ENCODE peak calls at places on chromosome 17, in eight cellular contexts. R, N, A, E, O, W, K and M are unnamed samples.

GRCh38 chr17:79341816-79342215 is 267.2 kb downstream of the ENGASE start:
- DNase-seq in R (no peak), N (no peak), A (no peak), E (no peak), O (no peak), W (no peak), K (no peak), M (no peak)

GRCh38 chr17:65054602-65055001 is 1.9 kb downstream of the GNA13 start:
- DNase-seq in R (no peak), N (no peak), A (no peak), E (no peak), O (peak), W (no peak), K (no peak), M (no peak)

GRCh38 chr17:39671651-39672521 is 3.6 kb downstream of the PNMT start:
- DNase-seq in R (peak), N (peak), A (no peak), E (no peak), O (peak), W (no peak), K (peak), M (peak)

GRCh38 chr17:61786088-61786487 is 77.2 kb downstream of the BRIP1 start:
- DNase-seq in R (no peak), N (no peak), A (no peak), E (no peak), O (no peak), W (no peak), K (no peak), M (no peak)

GRCh38 chr17:71948703-71949422 is 172.0 kb upstream of the SOX9 start:
- DNase-seq in R (no peak), N (no peak), A (no peak), E (no peak), O (peak), W (no peak), K (no peak), M (no peak)

GRCh38 chr17:19248149-19248922 is 11.2 kb downstream of the EPN2 start:
- DNase-seq in R (no peak), N (no peak), A (no peak), E (no peak), O (peak), W (no peak), K (no peak), M (peak)

GRCh38 chr17:35486920-35487727 is 38.6 kb upstream of the SLFN13 start:
- DNase-seq in R (no peak), N (peak), A (peak), E (peak), O (peak), W (no peak), K (no peak), M (no peak)

GRCh38 chr17:73401911-73402310 is 90.1 kb upstream of the CDC42EP4 start:
- DNase-seq in R (peak), N (no peak), A (no peak), E (peak), O (no peak), W (no peak), K (peak), M (peak)

GRCh38 chr17:2949469-2950044 is 113.8 kb downstream of the OR1D5 start:
- DNase-seq in R (peak), N (peak), A (no peak), E (peak), O (peak), W (no peak), K (no peak), M (no peak)

GRCh38 chr17:68398731-68399637 is 58.3 kb downstream of the WIPI1 start:
- DNase-seq in R (peak), N (peak), A (peak), E (peak), O (peak), W (no peak), K (peak), M (peak)

GRCh38 chr17:77591231-77591785 is 367.2 kb upstream of the TNRC6C start:
- DNase-seq in R (peak), N (no peak), A (no peak), E (no peak), O (peak), W (no peak), K (no peak), M (no peak)

GRCh38 chr17:75009139-75009724 is 3.2 kb upstream of the MRPL58 start:
- DNase-seq in R (no peak), N (no peak), A (no peak), E (no peak), O (no peak), W (no peak), K (no peak), M (no peak)

GRCh38 chr17:12348476-12348875 is 317.2 kb upstream of the MYOCD start:
- DNase-seq in R (no peak), N (no peak), A (no peak), E (no peak), O (no peak), W (no peak), K (no peak), M (no peak)

GRCh38 chr17:12342161-12342560 is 321.5 kb downstream of the MAP2K4 start:
- DNase-seq in R (no peak), N (no peak), A (no peak), E (no peak), O (no peak), W (no peak), K (no peak), M (no peak)

DNA sequence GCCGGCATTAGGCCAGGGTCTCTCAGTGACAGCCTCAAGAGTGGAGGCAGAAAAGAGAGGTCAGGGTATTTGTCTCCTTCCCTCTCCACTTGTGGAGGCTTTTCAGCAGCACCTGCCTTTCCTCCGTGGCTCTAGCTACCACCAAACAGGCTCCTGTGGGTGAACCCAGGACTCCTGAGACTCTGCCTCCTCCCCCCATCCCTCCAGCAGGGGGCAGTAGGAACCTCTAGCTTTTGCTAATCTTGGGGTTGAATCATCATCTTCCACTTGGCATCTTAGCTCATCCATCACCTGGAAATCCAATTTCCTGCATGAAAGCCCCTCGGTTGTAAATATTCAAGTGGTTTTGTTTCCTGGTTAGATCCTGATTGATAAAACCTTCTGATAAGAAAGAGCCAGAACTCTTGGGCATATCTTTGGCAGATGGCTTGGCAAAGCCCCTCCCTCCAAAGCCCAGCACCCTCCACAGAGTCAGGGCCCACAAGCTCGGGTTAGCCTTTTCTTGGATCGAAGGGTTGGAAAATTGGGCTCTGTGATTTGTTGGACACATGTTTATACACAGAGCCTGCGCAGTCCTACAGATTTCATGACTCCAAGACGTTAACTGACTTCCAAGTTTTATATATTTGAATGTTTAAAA is 322.1 kb downstream of the MAP2K4 start:
- DNase-seq in R (peak), N (peak), A (no peak), E (no peak), O (peak), W (peak), K (no peak), M (peak)
- TF ChIP-seq CTCF in R (peak), N (peak), A (no peak), E (no peak), O (peak), W (peak), K (no peak), M (peak)

DNA sequence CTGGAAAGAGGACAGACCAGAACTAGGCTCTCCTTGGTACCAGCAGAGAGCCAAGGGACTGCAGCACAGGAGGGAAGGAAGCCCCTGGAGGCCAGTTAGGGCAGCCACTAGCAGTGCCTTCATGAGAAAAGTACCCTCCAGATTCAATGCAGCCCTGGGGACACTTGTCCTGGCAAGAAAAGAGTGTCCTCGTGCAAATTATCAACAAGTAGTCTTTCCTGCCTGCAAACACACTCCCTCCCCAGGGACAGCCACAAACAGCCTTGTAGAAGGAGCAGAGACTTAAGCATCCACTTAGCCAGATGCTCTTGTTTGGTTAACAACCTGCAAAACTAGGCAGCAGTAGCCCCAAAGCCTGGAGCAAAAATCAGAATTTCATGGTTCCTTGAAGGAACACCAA is 24.3 kb downstream of the CENPV start:
- DNase-seq in R (peak), N (no peak), A (no peak), E (no peak), O (peak), W (no peak), K (no peak), M (peak)
- TF ChIP-seq CTCF in R (peak), N (no peak), A (no peak), E (no peak), O (peak), W (no peak), K (no peak), M (no peak)

DNA sequence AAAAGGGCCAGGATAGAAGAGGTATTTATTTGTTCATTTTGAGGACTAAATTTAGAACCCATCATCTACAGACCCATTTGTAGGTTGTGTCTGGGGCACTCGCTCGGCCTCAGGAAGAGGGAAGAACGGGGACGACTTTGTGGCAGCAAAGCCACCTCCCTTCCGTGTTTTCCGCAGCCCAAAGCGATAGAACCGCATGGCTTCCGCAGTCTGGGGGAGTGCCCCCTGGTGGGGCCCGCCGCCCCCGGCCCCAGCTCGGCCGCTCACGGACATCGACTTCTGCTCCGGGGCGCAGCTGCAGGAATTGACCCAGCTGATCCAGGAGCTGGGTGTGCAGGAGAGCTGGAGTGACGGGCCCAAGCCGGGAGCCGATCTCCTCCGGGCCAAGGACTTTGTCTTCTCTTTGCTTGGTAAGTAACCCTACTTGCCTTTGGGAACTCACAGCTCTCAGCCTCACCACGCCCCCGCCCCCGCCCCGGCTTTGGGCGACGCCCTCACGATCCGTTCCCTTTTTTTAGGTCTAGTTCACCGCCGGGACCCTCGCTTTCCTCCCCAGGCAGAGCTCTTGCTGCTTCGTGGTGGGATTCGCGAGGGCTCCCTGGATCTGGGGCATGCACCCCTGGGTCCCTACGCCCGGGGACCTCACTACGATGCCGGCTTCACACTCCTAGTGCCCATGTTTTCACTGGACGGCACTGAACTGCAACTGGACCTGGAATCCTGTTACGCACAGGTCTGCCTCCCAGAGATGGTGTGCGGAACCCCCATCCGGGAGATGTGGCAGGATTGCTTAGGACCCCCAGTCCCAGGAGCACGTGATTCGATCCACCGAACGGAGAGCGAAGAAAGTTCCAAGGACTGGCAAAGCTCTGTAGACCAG is 681 bp downstream of the TMEM102 start:
- DNase-seq in R (peak), N (peak), A (peak), E (peak), O (peak), W (no peak), K (no peak), M (peak)
- TF ChIP-seq CTCF in R (peak), N (no peak), A (peak), E (no peak), O (peak), W (peak), K (no peak), M (no peak)

GRCh38 chr17:42520540-42520951 is 15.5 kb upstream of the NAGLU start:
- DNase-seq in R (peak), N (no peak), A (no peak), E (no peak), O (no peak), W (no peak), K (no peak), M (no peak)
- TF ChIP-seq CTCF in R (peak), N (no peak), A (no peak), E (no peak), O (peak), W (peak), K (no peak), M (no peak)

GRCh38 chr17:8253801-8254200 is 4.7 kb downstream of the PFAS start:
- DNase-seq in R (peak), N (no peak), A (no peak), E (no peak), O (peak), W (no peak), K (peak), M (peak)
- TF ChIP-seq CTCF in R (peak), N (no peak), A (no peak), E (no peak), O (peak), W (no peak), K (peak), M (no peak)

DNA sequence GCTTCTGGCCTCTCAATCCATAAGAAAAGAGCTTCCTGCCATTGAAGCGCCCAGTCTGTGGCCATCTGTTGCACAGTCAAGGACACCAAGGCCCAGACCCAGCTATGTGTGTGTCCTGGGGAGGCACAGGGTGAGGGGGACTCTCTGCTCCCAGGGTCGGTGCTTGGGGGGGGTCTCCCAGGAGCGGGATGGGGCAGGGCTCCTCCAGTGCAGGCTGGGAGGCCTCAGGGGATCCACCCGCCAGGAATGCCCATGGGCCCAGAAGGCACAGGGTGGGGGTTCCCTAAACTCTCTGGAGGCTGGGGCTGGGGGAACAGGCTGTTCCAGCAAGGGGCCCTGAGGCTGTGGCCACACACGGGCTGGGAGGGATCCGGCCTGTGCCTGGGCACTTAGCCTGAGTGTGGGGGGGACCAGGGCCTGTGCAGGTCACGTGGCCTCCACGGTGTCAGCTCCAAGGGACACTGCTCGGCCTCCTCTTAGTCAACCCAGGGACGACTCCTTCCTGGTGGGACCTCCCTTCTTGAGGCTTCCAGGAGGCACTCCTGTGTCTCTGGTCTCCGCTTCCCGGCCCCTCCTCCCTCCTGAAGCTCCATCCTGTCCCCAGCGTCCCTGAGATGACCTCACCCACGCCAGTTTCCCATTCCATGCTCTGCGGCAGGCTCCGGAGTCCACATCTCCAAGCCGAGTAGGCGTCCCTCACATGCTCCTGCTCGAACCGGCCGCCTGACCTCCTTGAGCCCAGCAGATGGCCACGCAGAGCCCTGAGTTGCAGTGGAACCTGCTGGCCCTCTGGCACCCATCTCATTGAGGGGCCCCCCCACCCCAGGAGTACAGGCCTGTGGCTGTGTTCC is 23.1 kb upstream of the BAHCC1 start:
- DNase-seq in R (peak), N (no peak), A (no peak), E (peak), O (no peak), W (no peak), K (peak), M (peak)
- TF ChIP-seq CTCF in R (peak), N (no peak), A (no peak), E (peak), O (peak), W (peak), K (no peak), M (no peak)

GRCh38 chr17:4710693-4711634 is 532 bp downstream of the ARRB2 start:
- DNase-seq in R (no peak), N (peak), A (peak), E (no peak), O (no peak), W (no peak), K (no peak), M (peak)

GRCh38 chr17:4712526-4712925 is 2.1 kb downstream of the ARRB2 start:
- DNase-seq in R (no peak), N (no peak), A (no peak), E (no peak), O (no peak), W (no peak), K (no peak), M (no peak)

GRCh38 chr17:4711671-4712111 is 1.3 kb downstream of the ARRB2 start:
- DNase-seq in R (no peak), N (no peak), A (no peak), E (no peak), O (no peak), W (no peak), K (peak), M (no peak)

GRCh38 chr17:4708436-4708835 is 2.0 kb upstream of the ARRB2 start:
- DNase-seq in R (peak), N (no peak), A (no peak), E (no peak), O (no peak), W (no peak), K (peak), M (peak)

DNA sequence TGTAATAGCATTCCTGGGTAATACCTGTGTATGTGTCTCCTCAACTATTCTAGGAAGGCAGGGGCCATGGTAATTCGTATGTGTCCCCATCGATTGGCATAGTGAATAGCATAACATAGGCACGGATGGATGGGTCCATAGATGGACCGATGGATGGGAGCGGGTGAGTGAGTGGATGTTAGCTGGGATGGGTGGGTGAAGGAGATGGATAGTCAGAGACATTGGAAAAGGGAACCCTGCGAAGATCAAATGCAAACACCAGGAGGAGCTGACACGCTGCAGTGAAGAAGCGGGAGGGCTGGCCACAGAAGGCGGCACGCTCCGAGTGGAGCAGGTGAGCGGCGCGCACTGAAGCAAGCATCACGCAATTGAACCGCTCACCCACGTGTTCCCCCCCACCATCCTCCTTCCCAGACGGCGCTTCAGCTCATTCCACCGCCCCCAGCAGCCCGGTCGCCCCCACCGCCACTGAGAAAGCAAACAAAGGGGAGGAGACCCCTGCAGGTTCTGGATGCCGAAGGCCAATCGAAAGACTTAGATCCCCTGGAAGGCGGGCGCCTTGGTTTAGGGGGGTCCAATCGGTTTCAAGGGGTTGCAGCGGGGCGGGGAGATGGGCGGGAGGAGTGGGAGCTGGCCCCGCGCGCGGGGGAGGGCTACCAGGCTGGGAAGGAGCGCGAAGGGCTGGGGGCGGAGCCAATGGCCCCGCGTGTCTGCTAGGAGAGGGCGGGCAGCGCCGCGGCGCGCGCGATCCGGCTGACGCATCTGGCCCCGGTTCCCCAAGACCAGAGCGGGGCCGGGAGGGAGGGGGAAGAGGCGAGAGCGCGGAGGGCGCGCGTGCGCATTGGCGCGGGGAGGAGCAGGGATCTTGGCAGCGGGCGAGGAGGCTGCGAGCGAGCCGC is at the start of gene ARRB2:
- DNase-seq in R (peak), N (peak), A (peak), E (peak), O (peak), W (peak), K (peak), M (peak)
- TF ChIP-seq CTCF in R (peak), N (peak), A (peak), E (peak), O (peak), W (peak), K (peak), M (peak)

DNA sequence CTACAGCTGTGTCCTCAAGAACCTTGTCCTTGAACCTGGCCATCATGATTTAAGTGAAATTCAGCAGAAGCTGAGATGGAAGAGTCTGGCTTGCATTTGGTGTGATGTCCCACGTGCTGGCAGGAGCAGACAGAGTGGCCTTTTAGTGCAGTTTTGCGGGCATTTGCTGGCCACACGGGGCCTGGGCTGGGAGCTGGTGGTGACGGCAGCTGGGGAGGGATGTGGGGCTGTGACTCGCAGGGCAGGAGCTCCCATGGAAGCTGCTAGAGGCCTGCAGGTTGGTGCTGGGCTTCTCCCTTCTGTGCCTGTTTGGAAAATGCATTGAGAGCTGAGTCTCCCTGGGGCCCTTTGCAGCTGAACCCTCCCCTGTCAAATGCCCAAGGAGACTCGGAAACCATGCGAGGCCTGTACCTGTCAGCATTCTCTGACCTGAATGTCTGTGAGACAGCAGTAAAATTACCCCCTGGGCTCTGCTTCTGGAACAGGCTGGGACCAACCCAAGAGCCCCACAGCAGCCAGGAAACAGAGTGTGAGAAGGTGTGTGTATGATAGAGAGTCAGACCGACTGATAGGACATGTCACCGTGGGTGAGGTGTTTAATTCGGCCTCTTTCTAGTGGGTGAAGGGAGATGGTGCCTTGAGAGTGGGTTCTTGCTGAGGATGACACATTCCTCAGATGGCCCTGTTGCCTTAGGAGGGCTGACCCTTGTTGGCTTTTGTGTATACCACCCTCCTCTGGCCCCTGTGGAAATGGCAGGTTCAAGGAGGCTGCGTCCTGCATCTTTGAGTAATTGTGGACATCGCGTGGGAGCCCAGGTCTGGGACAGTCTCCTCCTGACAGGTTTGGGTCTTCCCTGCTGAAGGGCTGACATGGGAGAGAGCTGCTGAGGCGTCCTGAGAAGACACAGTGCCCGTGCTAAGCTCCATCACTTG is 145.5 kb downstream of the MSI2 start:
- DNase-seq in R (peak), N (no peak), A (no peak), E (no peak), O (no peak), W (no peak), K (no peak), M (no peak)
- TF ChIP-seq CTCF in R (peak), N (no peak), A (no peak), E (no peak), O (no peak), W (no peak), K (no peak), M (no peak)